ENCODE peak calls at places on chromosomes 4 and X, in ten cellular contexts. G is occipital lobe; P is T-helper 1 cell; S is suprapubic skin; A is activated T-helper 2 cell treated with anti-CD3 and anti-CD28 coated beads, Interferon-gamma antibody, Interleukin-2, Interleukin-4, amounts not matched to agents 10 μg/mL and 5 μg/mL and 100 μg/mL, durations not matched to agents 14 hours and 24 hours and 36 hours; U is EH; W is amniotic stem cell; M is mesendoderm; H is smooth muscle cell of the brain vasculature; T is NCI-H1417. Z is an unnamed sample.

GRCh38 chr4:121273191-121273590 is 107.6 kb downstream of the QRFPR start:
- DNase-seq in G (no peak), P (no peak), S (no peak), A (no peak), U (no peak), W (no peak), M (no peak), H (no peak), T (no peak), Z (no peak)

GRCh38 chr4:165947019-165947418 is 74.0 kb downstream of the TLL1 start:
- DNase-seq in G (no peak), P (no peak), S (no peak), A (no peak), U (no peak), W (no peak), M (no peak), H (no peak), T (no peak), Z (no peak)

GRCh38 chr4:3366893-3367775 is 74.3 kb downstream of the RGS12 start:
- DNase-seq in G (no peak), P (no peak), S (no peak), A (no peak), U (no peak), W (no peak), M (no peak), H (no peak), T (no peak), Z (no peak)

GRCh38 chr4:151276787-151277557 is at the start of gene PRSS48:
- DNase-seq in G (peak; percentile 31), P (no peak), S (peak; percentile 66), A (peak; percentile 18), U (peak; percentile 65), W (peak; percentile 6), M (peak; percentile 95), H (peak; percentile 20), T (peak; percentile 25), Z (no peak)

GRCh38 chr4:168480991-168481588 is 798 bp upstream of the DDX60L start:
- DNase-seq in G (no peak), P (peak; percentile 7), S (no peak), A (peak; percentile 41), U (peak; percentile 85), W (peak; percentile 62), M (no peak), H (peak; percentile 36), T (peak; percentile 43), Z (peak; percentile 50)

GRCh38 chr4:31983677-31984076 is 1263.5 kb downstream of the PCDH7 start:
- DNase-seq in G (no peak), P (no peak), S (no peak), A (no peak), U (no peak), W (no peak), M (no peak), H (no peak), T (no peak), Z (no peak)

GRCh38 chrX:98203800-98204199 is 1320.1 kb downstream of the RPA4 start:
- DNase-seq in G (no peak), P (no peak), S (no peak), A (no peak), U (peak; percentile 6), W (no peak), M (no peak), H (no peak), T (no peak), Z (no peak)

GRCh38 chr4:177047851-177048174 is 255.1 kb upstream of the VEGFC start:
- DNase-seq in G (no peak), P (no peak), S (no peak), A (no peak), U (peak; percentile 60), W (no peak), M (no peak), H (no peak), T (no peak), Z (no peak)

GRCh38 chrX:68487924-68488323 is 10.9 kb upstream of the YIPF6 start:
- DNase-seq in G (no peak), P (no peak), S (no peak), A (no peak), U (no peak), W (no peak), M (no peak), H (no peak), T (no peak), Z (no peak)

GRCh38 chr4:169107528-169107927 is 97.5 kb upstream of the CBR4 start:
- DNase-seq in G (no peak), P (no peak), S (no peak), A (no peak), U (no peak), W (no peak), M (no peak), H (no peak), T (no peak), Z (no peak)

GRCh38 chr4:86976801-86977485 is 42.1 kb downstream of the AFF1 start:
- DNase-seq in G (no peak), P (no peak), S (no peak), A (no peak), U (no peak), W (no peak), M (no peak), H (no peak), T (no peak), Z (no peak)

GRCh38 chr4:11133868-11134267 is 294.8 kb downstream of the HS3ST1 start:
- DNase-seq in G (no peak), P (no peak), S (no peak), A (no peak), U (no peak), W (no peak), M (no peak), H (no peak), T (no peak), Z (no peak)

GRCh38 chrX:119784747-119785446 is 6.5 kb downstream of the RPL39 start:
- DNase-seq in G (no peak), P (no peak), S (no peak), A (peak; percentile 11), U (peak; percentile 45), W (no peak), M (peak; percentile 32), H (no peak), T (no peak), Z (no peak)

GRCh38 chr4:78004270-78004669 is 52.9 kb upstream of the FRAS1 start:
- DNase-seq in G (no peak), P (no peak), S (no peak), A (no peak), U (peak; percentile 49), W (no peak), M (no peak), H (no peak), T (no peak), Z (no peak)

GRCh38 chrX:78102100-78102499 is 1.9 kb upstream of the PGK1 start:
- DNase-seq in G (no peak), P (no peak), S (no peak), A (no peak), U (peak; percentile 35), W (no peak), M (no peak), H (no peak), T (no peak), Z (no peak)

GRCh38 chr4:186190456-186191265 is 706 bp upstream of the CYP4V2 start:
- DNase-seq in G (peak; percentile 61), P (peak; percentile 23), S (no peak), A (no peak), U (no peak), W (peak; percentile 26), M (peak; percentile 33), H (no peak), T (peak; percentile 91), Z (no peak)

GRCh38 chr4:5330339-5330738 is 279.1 kb downstream of the STK32B start:
- DNase-seq in G (no peak), P (no peak), S (no peak), A (no peak), U (peak; percentile 6), W (no peak), M (no peak), H (no peak), T (no peak), Z (no peak)

GRCh38 chrX:9440116-9440844 is 24.6 kb upstream of the TBL1X start:
- DNase-seq in G (no peak), P (no peak), S (no peak), A (no peak), U (peak; percentile 19), W (no peak), M (no peak), H (no peak), T (no peak), Z (no peak)

GRCh38 chrX:2705036-2705435 is 13.9 kb downstream of the CD99 start:
- DNase-seq in G (no peak), P (no peak), S (no peak), A (no peak), U (peak; percentile 65), W (no peak), M (no peak), H (no peak), T (no peak), Z (no peak)